ENCODE peak calls at places on chromosome 17, in eight cellular contexts. H, J, V, Y, E, L, K and T are unnamed samples.

GRCh38 chr17:82952019-82952418 is 112.2 kb upstream of the ZNF750 start:
- DNase-seq in K (no peak), V (no peak), E (no peak), H (peak), L (peak), J (no peak), Y (no peak), T (no peak)

GRCh38 chr17:60087882-60088669 is 9.4 kb upstream of the HEATR6 start:
- DNase-seq in V (peak), E (no peak), K (no peak), H (no peak), Y (no peak), L (no peak), J (no peak), T (no peak)

GRCh38 chr17:7262192-7263070 is at the start of gene CLDN7:
- DNase-seq in H (no peak), V (peak), J (peak), E (no peak), K (no peak), L (no peak), Y (no peak), T (peak)

GRCh38 chr17:31072186-31072585 is 22.6 kb upstream of the NF1 start:
- DNase-seq in Y (no peak), E (no peak), V (no peak), H (no peak), L (no peak), J (peak), K (no peak), T (no peak)

GRCh38 chr17:34672176-34672785 is 92.9 kb downstream of the TMEM132E start:
- DNase-seq in V (no peak), K (no peak), H (no peak), E (no peak), Y (no peak), J (no peak), L (no peak), T (no peak)

GRCh38 chr17:74960739-74961342 is 11.7 kb downstream of the HID1 start:
- DNase-seq in H (no peak), E (no peak), J (no peak), L (no peak), V (peak), Y (peak), K (no peak), T (peak)

GRCh38 chr17:50151937-50152547 is 1.6 kb upstream of the PPP1R9B start:
- DNase-seq in Y (peak), V (peak), L (peak), E (no peak), K (peak), J (peak), H (peak), T (no peak)

GRCh38 chr17:55420776-55421178 is 858 bp downstream of the MMD start:
- DNase-seq in J (peak), V (peak), Y (no peak), H (peak), E (peak), L (peak), K (no peak), T (peak)

GRCh38 chr17:10022416-10022815 is 117.3 kb upstream of the RCVRN start:
- DNase-seq in L (no peak), E (no peak), Y (no peak), V (no peak), J (no peak), H (no peak), K (no peak), T (no peak)

GRCh38 chr17:40320771-40321501 is 12.0 kb downstream of the RARA start:
- DNase-seq in K (no peak), E (no peak), L (peak), Y (no peak), J (no peak), H (peak), V (no peak), T (no peak)

GRCh38 chr17:36755586-36755985 is 154.2 kb downstream of the MRM1 start:
- DNase-seq in V (no peak), L (peak), E (no peak), K (no peak), J (peak), H (no peak), Y (no peak), T (peak)

GRCh38 chr17:74493381-74493833 is 27.0 kb downstream of the CD300A start:
- DNase-seq in V (peak), K (peak), E (no peak), L (peak), Y (peak), J (peak), H (peak), T (peak)

GRCh38 chr17:16599537-16599936 is 30.5 kb upstream of the ZNF287 start:
- DNase-seq in J (no peak), K (no peak), L (no peak), H (no peak), V (no peak), Y (no peak), E (no peak), T (no peak)

GRCh38 chr17:42056634-42057033 is 6.2 kb upstream of the C17orf113 start:
- DNase-seq in Y (no peak), H (no peak), L (no peak), J (no peak), E (no peak), K (no peak), V (no peak), T (no peak)

GRCh38 chr17:39527220-39527813 is 66.0 kb downstream of the CDK12 start:
- DNase-seq in K (no peak), V (no peak), J (no peak), Y (no peak), E (no peak), L (no peak), H (no peak), T (no peak)

GRCh38 chr17:64020068-64020766 is at the start of gene ICAM2:
- DNase-seq in K (no peak), V (peak), L (peak), H (peak), E (no peak), J (peak), Y (no peak), T (no peak)

GRCh38 chr17:41710472-41711090 is 1.6 kb upstream of the GAST start:
- DNase-seq in H (no peak), E (no peak), Y (no peak), V (no peak), K (no peak), J (no peak), L (no peak), T (no peak)

GRCh38 chr17:75693500-75694481 is 26.7 kb downstream of the SAP30BP start:
- DNase-seq in L (peak), Y (no peak), J (peak), K (no peak), E (peak), V (no peak), H (peak), T (no peak)

GRCh38 chr17:12088035-12088434 is 67.4 kb downstream of the MAP2K4 start:
- DNase-seq in V (no peak), L (no peak), E (no peak), H (no peak), Y (no peak), J (no peak), K (no peak), T (no peak)

GRCh38 chr17:4974064-4974670 is 6.5 kb upstream of the SPAG7 start:
- DNase-seq in J (no peak), Y (no peak), H (peak), V (no peak), K (no peak), L (no peak), E (no peak), T (no peak)

GRCh38 chr17:4908711-4909496 is 6.0 kb upstream of the CHRNE start:
- DNase-seq in E (peak), J (peak), Y (peak), V (peak), L (peak), K (peak), H (peak), T (peak)

GRCh38 chr17:77717941-77718668 is 240.4 kb upstream of the TNRC6C start:
- DNase-seq in E (no peak), Y (no peak), V (no peak), J (no peak), L (no peak), H (no peak), K (no peak), T (no peak)

GRCh38 chr17:19938736-19939135 is 38.9 kb downstream of the AKAP10 start:
- DNase-seq in L (no peak), J (no peak), H (no peak), K (no peak), Y (no peak), V (no peak), E (no peak), T (no peak)

GRCh38 chr17:45794840-45795239 is 10.7 kb downstream of the CRHR1 start:
- DNase-seq in H (no peak), K (no peak), E (no peak), L (no peak), Y (no peak), V (no peak), J (no peak), T (no peak)

GRCh38 chr17:64683791-64684190 is 21.7 kb upstream of the SMURF2 start:
- DNase-seq in L (no peak), K (no peak), J (no peak), E (no peak), V (no peak), H (no peak), Y (no peak), T (no peak)

GRCh38 chr17:54426287-54426886 is 474.3 kb upstream of the TOM1L1 start:
- DNase-seq in K (no peak), H (no peak), J (no peak), Y (no peak), E (no peak), L (no peak), V (no peak), T (no peak)

GRCh38 chr17:38687291-38687690 is 12.5 kb upstream of the EPOP start:
- DNase-seq in L (no peak), V (no peak), J (no peak), H (no peak), E (no peak), Y (no peak), K (no peak), T (no peak)

GRCh38 chr17:42017866-42018200 is 594 bp upstream of the DNAJC7 start:
- DNase-seq in V (no peak), E (no peak), K (no peak), Y (no peak), J (no peak), H (no peak), L (peak), T (no peak)

GRCh38 chr17:7612294-7612640 is 2.4 kb downstream of the FXR2 start:
- DNase-seq in Y (no peak), K (no peak), L (no peak), V (no peak), E (no peak), H (no peak), J (no peak), T (no peak)

DNA sequence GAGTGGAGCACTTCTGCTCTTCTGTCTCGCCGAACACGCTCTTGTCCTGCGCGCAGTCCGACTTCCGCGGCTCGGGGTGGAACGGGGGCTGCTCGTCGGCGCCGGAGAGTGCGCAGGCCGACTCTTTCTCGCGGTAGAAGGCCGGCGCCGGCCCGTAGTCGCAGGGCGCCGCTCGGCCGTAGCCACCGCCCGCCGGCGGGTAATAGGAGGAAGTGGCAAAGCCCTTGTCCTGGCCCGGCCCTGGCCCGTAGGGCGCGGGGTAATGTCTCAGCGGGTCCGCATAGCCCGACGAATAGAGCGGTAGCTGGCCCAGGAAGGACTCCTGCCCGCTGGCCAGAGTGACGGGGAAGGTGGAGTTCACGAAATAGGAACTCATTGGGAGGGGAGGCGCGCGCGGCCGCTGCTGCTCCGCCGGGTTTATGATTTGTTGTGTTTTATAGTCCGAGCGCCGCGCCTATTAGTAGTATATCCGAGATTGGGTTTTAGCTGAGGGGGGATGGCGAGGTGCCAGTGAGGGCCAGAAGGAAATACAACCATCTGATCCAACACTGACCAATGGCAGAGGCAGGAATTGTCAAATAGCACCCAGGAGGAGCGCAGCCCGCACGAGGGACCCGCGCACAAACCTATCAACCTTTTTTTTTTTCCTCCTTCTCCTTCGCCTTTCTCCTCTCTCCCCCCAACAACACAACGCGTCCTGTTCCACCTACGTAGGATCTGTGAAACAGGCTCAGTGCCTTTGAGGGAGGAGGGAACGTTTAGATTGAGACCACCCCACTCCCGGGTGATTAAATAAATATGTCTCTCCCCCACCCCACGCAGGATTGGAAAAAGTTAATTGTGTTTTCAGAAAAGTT is 4.4 kb upstream of the HOXB5 start:
- DNase-seq in K (no peak), H (peak), E (no peak), Y (peak), L (peak), J (no peak), V (peak), T (no peak)
- TF ChIP-seq POLR2AphosphoS5 in K (peak), H (peak), E (peak), Y (no peak), L (peak), J (peak), V (peak), T (no peak)

GRCh38 chr17:27091043-27091497 is 202.8 kb upstream of the WSB1 start:
- DNase-seq in L (no peak), K (no peak), J (no peak), V (no peak), E (no peak), H (no peak), Y (no peak), T (no peak)
- TF ChIP-seq POLR2AphosphoS5 in L (no peak), K (no peak), J (no peak), V (no peak), E (no peak), H (no peak), Y (no peak), T (no peak)

GRCh38 chr17:70552230-70552981 is 383.1 kb downstream of the KCNJ2 start:
- DNase-seq in Y (no peak), H (no peak), E (no peak), V (no peak), J (peak), L (no peak), K (peak), T (no peak)
- TF ChIP-seq POLR2AphosphoS5 in Y (no peak), H (no peak), E (no peak), V (no peak), J (no peak), L (no peak), K (no peak), T (no peak)

GRCh38 chr17:81870155-81870977 is 771 bp downstream of the ARHGDIA start:
- DNase-seq in Y (peak), L (peak), K (no peak), J (no peak), H (peak), E (no peak), V (peak), T (peak)
- TF ChIP-seq POLR2AphosphoS5 in Y (no peak), L (peak), K (no peak), J (no peak), H (no peak), E (peak), V (no peak), T (peak)

GRCh38 chr17:43778337-43779144 is at the start of gene DUSP3:
- DNase-seq in Y (peak), V (peak), K (no peak), J (peak), L (peak), H (peak), E (peak), T (peak)
- TF ChIP-seq POLR2AphosphoS5 in Y (peak), V (peak), K (peak), J (peak), L (peak), H (peak), E (peak), T (peak)

DNA sequence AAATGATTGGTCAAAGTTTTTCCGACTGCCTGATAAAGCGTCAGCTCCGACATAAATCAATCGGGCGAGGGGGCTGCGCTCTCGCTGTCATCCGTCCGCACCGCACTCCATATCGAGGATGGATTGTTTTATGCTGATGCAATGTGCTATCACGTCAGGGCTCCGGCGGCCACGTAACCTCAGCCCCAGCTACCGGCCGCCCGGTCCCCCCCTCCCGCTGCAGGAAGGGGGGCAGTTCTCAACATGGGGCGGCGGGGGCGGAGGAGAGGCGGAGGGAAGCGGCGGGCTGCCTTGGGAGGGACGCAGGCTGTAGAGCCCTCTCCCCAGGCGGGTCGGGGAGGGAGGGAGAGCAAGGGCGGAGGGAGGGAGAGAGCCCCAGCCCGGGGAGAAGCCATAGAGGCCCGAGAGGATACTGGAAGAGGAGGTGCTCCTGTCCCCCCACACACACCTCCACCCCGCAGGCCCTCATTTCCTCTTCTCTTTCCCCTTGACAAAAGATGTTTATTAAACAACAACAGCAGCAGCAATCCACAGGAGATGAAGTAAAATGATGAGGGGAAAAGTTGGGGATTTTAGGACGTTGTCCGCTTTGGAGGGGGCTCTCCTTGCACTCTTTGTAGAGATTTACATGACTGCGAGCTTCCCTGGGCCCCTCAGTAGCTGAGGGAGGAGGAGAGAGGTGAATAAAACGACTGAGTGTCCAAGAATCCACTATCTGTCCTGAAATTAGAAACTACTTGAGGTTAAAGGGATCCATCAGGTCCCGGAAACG is 498 bp upstream of the HOXB9 start:
- DNase-seq in E (no peak), V (no peak), H (no peak), L (no peak), Y (no peak), J (no peak), K (no peak), T (no peak)
- TF ChIP-seq POLR2AphosphoS5 in E (no peak), V (no peak), H (no peak), L (no peak), Y (no peak), J (no peak), K (peak), T (no peak)

DNA sequence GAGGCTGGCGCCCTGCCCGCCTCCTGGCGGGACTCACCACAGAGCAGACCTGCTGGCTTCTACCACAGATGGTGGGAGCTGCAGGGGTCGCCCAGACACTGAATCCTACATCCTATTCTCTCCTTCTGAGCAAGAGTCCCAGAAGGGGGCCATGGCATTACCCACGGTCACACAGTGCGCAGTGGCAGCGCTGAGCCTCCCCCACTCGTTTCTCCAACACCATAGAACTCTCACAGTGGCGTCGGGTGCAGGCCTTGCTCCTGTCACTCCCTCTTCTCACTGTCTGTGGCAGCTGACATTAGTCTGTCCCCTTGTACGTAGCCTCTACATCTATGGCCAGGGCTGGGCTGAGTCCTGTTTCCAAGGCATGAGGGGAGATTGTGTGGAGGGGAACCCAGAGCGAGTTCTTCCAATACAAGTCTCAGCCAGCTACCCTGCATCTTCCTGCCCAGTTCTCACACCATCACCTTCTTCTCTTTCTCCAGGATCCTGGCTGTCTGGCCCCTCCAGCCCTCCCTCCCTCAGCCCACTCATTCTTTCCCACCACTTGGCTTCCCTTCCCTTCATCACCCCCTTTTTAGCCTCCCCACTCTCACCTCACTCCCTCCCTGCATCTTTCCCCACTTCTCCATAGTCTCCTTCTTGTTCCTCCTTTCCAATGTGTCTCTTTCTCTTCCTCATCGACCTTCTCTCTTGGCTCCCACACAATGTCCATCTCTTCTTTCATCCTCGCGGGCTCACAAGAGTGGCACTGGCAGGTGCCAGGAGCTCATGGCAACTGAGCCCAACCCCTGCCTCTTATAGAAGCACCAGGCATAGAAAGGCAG is 5.9 kb downstream of the UBTF start:
- DNase-seq in E (no peak), V (no peak), H (no peak), Y (no peak), L (peak), K (no peak), J (no peak), T (no peak)
- TF ChIP-seq POLR2AphosphoS5 in E (no peak), V (no peak), H (no peak), Y (peak), L (no peak), K (peak), J (no peak), T (peak)

GRCh38 chr17:67245694-67246397 is 850 bp upstream of the HELZ start:
- DNase-seq in E (no peak), K (no peak), J (peak), L (peak), Y (peak), H (no peak), V (peak), T (no peak)
- TF ChIP-seq POLR2AphosphoS5 in E (no peak), K (no peak), J (no peak), L (no peak), Y (no peak), H (no peak), V (no peak), T (no peak)